ENCODE peak calls at places on chromosomes 16 and 17, in nine cellular contexts. Z is H1, K is ovary, B is transverse colon, Q is sigmoid colon, W is stomach, A is HCT116, F is prostate gland, D is spleen. L is an unnamed sample. For H3K4me1, the result is how much of the 10 kb centered on the place peaks cover.

GRCh38 chr17:64006361-64007088 is 8.4 kb downstream of the PRR29 start:
- DNase-seq in Z (no peak), K (no peak), B (no peak), Q (peak), W (no peak), A (no peak), F (no peak), D (peak), L (no peak)

GRCh38 chr17:57696050-57696449 is 49.0 kb downstream of the CCDC182 start:
- DNase-seq in Z (no peak), K (no peak), B (no peak), Q (no peak), W (no peak), A (no peak), F (no peak), D (peak), L (no peak)

GRCh38 chr17:27878776-27879562 is 14.2 kb downstream of the LYRM9 start:
- DNase-seq in Z (no peak), K (peak), B (no peak), Q (peak), W (no peak), A (no peak), F (no peak), D (no peak), L (no peak)

GRCh38 chr16:51149721-51150158 is 1.3 kb downstream of the SALL1 start:
- DNase-seq in Z (no peak), K (no peak), B (no peak), Q (no peak), W (no peak), A (no peak), F (no peak), D (no peak), L (no peak)

GRCh38 chr17:70629902-70630301 is 460.6 kb downstream of the KCNJ2 start:
- DNase-seq in Z (no peak), K (no peak), B (no peak), Q (no peak), W (no peak), A (no peak), F (no peak), D (no peak), L (no peak)

GRCh38 chr17:41322903-41323895 is 7.7 kb upstream of the KRTAP17-1 start:
- DNase-seq in Z (no peak), K (no peak), B (no peak), Q (no peak), W (no peak), A (no peak), F (no peak), D (no peak), L (no peak)

GRCh38 chr17:10196384-10196783 is 2.0 kb downstream of the GAS7 start:
- DNase-seq in Z (no peak), K (no peak), B (no peak), Q (no peak), W (no peak), A (no peak), F (no peak), D (no peak), L (no peak)

GRCh38 chr17:2238432-2239169 is 65.0 kb downstream of the SMG6 start:
- DNase-seq in Z (no peak), K (no peak), B (peak), Q (peak), W (no peak), A (no peak), F (peak), D (no peak), L (no peak)

GRCh38 chr17:64492481-64493109 is 4.3 kb downstream of the POLG2 start:
- DNase-seq in Z (no peak), K (no peak), B (no peak), Q (no peak), W (no peak), A (no peak), F (no peak), D (no peak), L (no peak)

GRCh38 chr17:2123467-2124251 is 68.8 kb downstream of the HIC1 start:
- DNase-seq in Z (no peak), K (no peak), B (peak), Q (no peak), W (no peak), A (no peak), F (no peak), D (no peak), L (no peak)

GRCh38 chr16:11586375-11586855 is 304 bp downstream of the LITAF start:
- DNase-seq in Z (no peak), K (no peak), B (no peak), Q (no peak), W (no peak), A (no peak), F (no peak), D (no peak), L (no peak)

GRCh38 chr17:34365340-34365739 is 2.3 kb upstream of the CCL1 start:
- DNase-seq in Z (no peak), K (no peak), B (no peak), Q (no peak), W (no peak), A (no peak), F (no peak), D (no peak), L (no peak)

GRCh38 chr16:67155305-67156145 is 4.2 kb downstream of the TRADD start:
- DNase-seq in Z (no peak), K (peak), B (peak), Q (peak), W (peak), A (no peak), F (peak), D (peak), L (no peak)

GRCh38 chr16:67157892-67158635 is 1.6 kb downstream of the TRADD start:
- DNase-seq in Z (no peak), K (no peak), B (no peak), Q (no peak), W (no peak), A (no peak), F (no peak), D (peak), L (no peak)

GRCh38 chr16:67154578-67155304 is 3.9 kb upstream of the B3GNT9 start:
- DNase-seq in Z (no peak), K (no peak), B (no peak), Q (no peak), W (no peak), A (no peak), F (no peak), D (peak), L (no peak)

GRCh38 chr16:67157106-67157748 is 2.5 kb downstream of the TRADD start:
- DNase-seq in Z (no peak), K (no peak), B (no peak), Q (peak), W (no peak), A (no peak), F (no peak), D (no peak), L (no peak)

GRCh38 chr16:67156146-67156844 is 3.4 kb downstream of the TRADD start:
- DNase-seq in Z (no peak), K (no peak), B (no peak), Q (peak), W (no peak), A (no peak), F (no peak), D (peak), L (no peak)
- TF ChIP-seq CTCF in Z (no peak), K (no peak), B (no peak), Q (no peak), W (no peak), A (no peak), F (no peak), D (no peak), L (no peak)

GRCh38 chr17:68200689-68201424 is 47.0 kb upstream of the AMZ2 start:
- DNase-seq in Z (peak), K (peak), B (peak), Q (peak), W (peak), A (peak), F (peak), D (peak), L (peak)
- TF ChIP-seq POLR2A in Z (no peak), K (no peak), B (no peak), Q (no peak), W (no peak), A (no peak), F (no peak), D (no peak), L (no peak)

DNA sequence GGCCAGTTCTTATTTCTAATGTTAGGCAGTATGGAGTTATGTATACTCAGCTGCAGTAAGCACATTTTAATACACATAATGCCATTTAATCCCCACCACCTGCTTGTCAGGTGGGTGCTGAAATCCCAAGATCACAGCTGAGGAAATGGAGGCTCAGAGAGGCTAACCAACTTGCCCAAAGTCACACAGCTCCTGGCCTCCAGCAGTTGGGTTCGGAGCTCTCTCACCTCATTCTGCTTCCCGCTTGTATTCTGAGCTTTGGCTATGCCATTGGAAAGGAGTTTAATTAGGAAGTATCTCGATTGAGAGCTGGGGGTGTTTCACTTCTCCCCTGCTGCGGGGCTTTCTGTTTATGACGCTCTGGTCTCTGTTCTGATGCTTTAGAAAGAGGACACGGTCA is 72.6 kb upstream of the CACNG5 start:
- DNase-seq in Z (no peak), K (no peak), B (no peak), Q (no peak), W (no peak), A (no peak), F (no peak), D (no peak), L (no peak)
- H3K4me1 ChIP-seq in Z (under half), K (under half), B (under half), Q (under half), W (under half), A (under half), F (under half), D (under half), L (under half)

GRCh38 chr17:74737299-74738050 is 419 bp downstream of the RAB37 start:
- DNase-seq in Z (no peak), K (no peak), B (peak), Q (no peak), W (no peak), A (peak), F (no peak), D (peak), L (no peak)
- TF ChIP-seq CTCF in Z (peak), K (no peak), B (peak), Q (no peak), W (no peak), A (peak), F (no peak), D (peak), L (peak)

GRCh38 chr16:4734730-4735575 is 616 bp downstream of the DNAAF8 start:
- DNase-seq in Z (no peak), K (peak), B (peak), Q (peak), W (peak), A (peak), F (peak), D (peak), L (peak)
- TF ChIP-seq POLR2A in Z (peak), K (peak), B (no peak), Q (no peak), W (no peak), A (no peak), F (no peak), D (peak), L (no peak)

DNA sequence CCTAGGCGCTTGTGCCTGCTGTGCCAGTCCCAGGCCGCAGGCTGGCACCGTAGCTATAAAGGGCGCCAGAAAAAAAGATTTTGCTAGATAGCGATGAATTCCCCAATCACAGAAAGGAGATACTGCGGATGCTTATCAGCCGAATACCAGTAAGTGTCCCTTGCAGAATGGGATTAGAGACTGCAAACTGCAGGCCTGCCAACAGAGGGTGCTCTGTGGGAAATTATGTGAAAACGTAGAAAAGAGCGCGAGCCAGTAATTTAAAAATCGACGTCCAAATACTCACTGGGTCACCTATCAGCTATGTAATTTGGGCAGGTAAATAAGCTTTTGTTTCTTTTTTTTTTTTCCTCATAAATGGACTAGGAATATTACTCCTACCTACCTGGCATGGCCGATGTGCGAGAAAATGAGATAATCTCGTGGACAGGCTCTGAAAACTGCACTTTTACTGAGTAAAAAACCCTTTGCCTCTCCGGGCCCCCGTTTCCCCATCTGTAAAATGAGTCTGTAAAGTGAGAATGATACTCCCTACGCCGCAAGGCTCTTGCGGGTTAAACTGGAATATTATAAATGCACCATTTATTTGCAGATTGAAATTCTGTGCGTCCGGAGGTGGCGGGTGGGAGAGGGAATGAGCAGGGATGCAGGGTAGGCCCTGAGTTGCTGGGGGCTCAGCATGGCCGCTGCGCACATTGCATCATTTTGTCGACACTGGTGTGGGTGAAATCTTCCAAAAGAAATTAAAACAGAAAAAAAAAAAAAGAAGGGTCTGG is 1.2 kb upstream of the COG1 start:
- DNase-seq in Z (no peak), K (peak), B (peak), Q (peak), W (peak), A (peak), F (peak), D (no peak), L (peak)
- H3K4me1 ChIP-seq in Z (under half), K (under half), B (under half), Q (under half), W (under half), A (under half), F (under half), D (under half), L (under half)

L was measured in uterus.